ENCODE peak calls at places on chromosomes 13 and 19, in five cellular contexts. B is non-pigmented ciliary epithelial cell, S is body of pancreas, P is Kasumi-1, T is left ventricle myocardium inferior. I is an unnamed sample.

GRCh38 chr13:23608704-23609413 is 38.6 kb downstream of the TNFRSF19 start:
- DNase-seq in B (no peak), S (no peak), P (peak; percentile 9), T (peak; percentile 59), I (no peak)

GRCh38 chr13:101115762-101116161 is 300.5 kb downstream of the NALCN start:
- DNase-seq in B (no peak), S (no peak), P (peak; percentile 39), T (no peak), I (no peak)

GRCh38 chr13:64471916-64472315 is 2758.2 kb downstream of the PCDH9 start:
- DNase-seq in B (no peak), S (no peak), P (peak; percentile 68), T (no peak), I (no peak)

GRCh38 chr13:50615234-50615633 is 228.3 kb downstream of the DLEU7 start:
- DNase-seq in B (no peak), S (no peak), P (no peak), T (no peak), I (no peak)

GRCh38 chr19:34255546-34255945 is 1.2 kb downstream of the GARRE1 start:
- DNase-seq in B (no peak), S (no peak), P (no peak), T (no peak), I (no peak)

GRCh38 chr13:114063545-114064515 is 68.6 kb downstream of the RASA3 start:
- DNase-seq in B (no peak), S (peak; percentile 40), P (no peak), T (peak; percentile 63), I (no peak)

GRCh38 chr19:24003537-24003936 is 83.5 kb upstream of the ZNF254 start:
- DNase-seq in B (no peak), S (no peak), P (no peak), T (no peak), I (no peak)

GRCh38 chr13:24459234-24459633 is 53.3 kb downstream of the PARP4 start:
- DNase-seq in B (peak; percentile 43), S (no peak), P (no peak), T (no peak), I (no peak)